ENCODE peak calls at places on chromosome 1, in eight cellular contexts. K is NCI-H748 treated with DMSO at 0.1 percent for 48 hours; P is WTC11; L is ureter; Y is activated CD4-positive, alpha-beta memory T cell treated with anti-CD3 and anti-CD28 coated beads, Interleukin-2, amount 10 ng/mL, durations not matched to agents 7 days and 5 days; H is GM12891; V is GDM1; E is astrocyte of the spinal cord. R is an unnamed sample.

GRCh38 chr1:51989582-51990477 is 670 bp downstream of the RAB3B start:
- DNase-seq in E (no peak), Y (no peak), H (no peak), L (no peak), K (peak; percentile 12), P (peak; percentile 50), V (no peak), R (no peak)

GRCh38 chr1:16013220-16013907 is 4.5 kb downstream of the HSPB7 start:
- DNase-seq in H (no peak), Y (peak; percentile 34), V (no peak), K (no peak), E (peak; percentile 74), L (peak; percentile 75), P (peak; percentile 83), R (no peak)

GRCh38 chr1:231938651-231939050 is 312.1 kb downstream of the DISC1 start:
- DNase-seq in P (no peak), K (no peak), L (no peak), H (no peak), E (no peak), V (no peak), Y (no peak), R (no peak)

GRCh38 chr1:88061106-88061829 is 622.8 kb upstream of the PKN2 start:
- DNase-seq in H (no peak), P (peak; percentile 61), V (peak; percentile 28), K (peak; percentile 17), L (peak; percentile 65), Y (no peak), E (peak; percentile 58), R (no peak)

GRCh38 chr1:24316659-24317058 is 2.5 kb upstream of the GRHL3 start:
- DNase-seq in V (peak; percentile 5), K (no peak), P (no peak), H (no peak), L (no peak), Y (no peak), E (no peak), R (no peak)

GRCh38 chr1:181789395-181789794 is 272.1 kb downstream of the ZNF648 start:
- DNase-seq in H (no peak), Y (no peak), K (no peak), V (no peak), P (no peak), E (no peak), L (no peak), R (no peak)

GRCh38 chr1:66371233-66372005 is 162.5 kb upstream of the SGIP1 start:
- DNase-seq in L (no peak), P (no peak), H (no peak), V (no peak), E (peak; percentile 60), K (no peak), Y (peak; percentile 34), R (no peak)

GRCh38 chr1:112395261-112395831 is 668 bp upstream of the CTTNBP2NL start:
- DNase-seq in K (no peak), P (no peak), L (no peak), E (no peak), Y (no peak), H (no peak), V (no peak), R (no peak)

GRCh38 chr1:178055093-178055492 is 38.8 kb upstream of the RASAL2 start:
- DNase-seq in V (peak; percentile 35), P (peak; percentile 59), Y (no peak), H (no peak), L (no peak), E (no peak), K (no peak), R (no peak)

GRCh38 chr1:203667616-203668015 is 41.0 kb downstream of the ATP2B4 start:
- DNase-seq in L (peak; percentile 56), Y (no peak), E (no peak), P (no peak), K (no peak), H (no peak), V (no peak), R (no peak)

GRCh38 chr1:111998332-111998731 is 8.9 kb upstream of the KCND3 start:
- DNase-seq in Y (no peak), P (no peak), H (no peak), L (no peak), E (no peak), K (no peak), V (no peak), R (no peak)

R was measured in GM18507.